ENCODE peak calls at places on chromosomes 7 and 10, in ten cellular contexts. One of them, this sample, is unnamed.

GRCh38 chr7:129617607-129618006 is 6.1 kb downstream of the NRF1 start:
- DNase-seq in colonic mucosa: no peak
- DNase-seq in NCI-H1436: no peak
- DNase-seq in HL-60: peak; percentile 35
- DNase-seq in stimulated activated CD4-positive, alpha-beta T cell treated with anti-CD3 and anti-CD28 coated beads, Interleukin-2, amount 100 ng/mL, for 48 hours: no peak
- DNase-seq in neuronal stem cell: no peak
- DNase-seq in fibroblast of the conjunctiva: no peak
- DNase-seq in activated naive CD8-positive, alpha-beta T cell treated with anti-CD3 and anti-CD28 coated beads, Interleukin-2, amount 50 U/mL, for 16 hours: no peak
- DNase-seq in uterus: no peak
- DNase-seq in immature natural killer cell: no peak
- DNase-seq in this sample: no peak

GRCh38 chr10:92690211-92691041 is 671 bp downstream of the HHEX start:
- DNase-seq in colonic mucosa: peak; percentile 51
- DNase-seq in NCI-H1436: no peak
- DNase-seq in HL-60: peak; percentile 82
- DNase-seq in stimulated activated CD4-positive, alpha-beta T cell treated with anti-CD3 and anti-CD28 coated beads, Interleukin-2, amount 100 ng/mL, for 48 hours: peak; percentile 40
- DNase-seq in neuronal stem cell: peak; percentile 29
- DNase-seq in fibroblast of the conjunctiva: no peak
- DNase-seq in activated naive CD8-positive, alpha-beta T cell treated with anti-CD3 and anti-CD28 coated beads, Interleukin-2, amount 50 U/mL, for 16 hours: no peak
- DNase-seq in uterus: peak; percentile 50
- DNase-seq in immature natural killer cell: peak; percentile 86
- DNase-seq in this sample: no peak

GRCh38 chr7:116971869-116972268 is 18.6 kb downstream of the ST7 start:
- DNase-seq in colonic mucosa: no peak
- DNase-seq in NCI-H1436: no peak
- DNase-seq in HL-60: no peak
- DNase-seq in stimulated activated CD4-positive, alpha-beta T cell treated with anti-CD3 and anti-CD28 coated beads, Interleukin-2, amount 100 ng/mL, for 48 hours: no peak
- DNase-seq in neuronal stem cell: no peak
- DNase-seq in fibroblast of the conjunctiva: no peak
- DNase-seq in activated naive CD8-positive, alpha-beta T cell treated with anti-CD3 and anti-CD28 coated beads, Interleukin-2, amount 50 U/mL, for 16 hours: no peak
- DNase-seq in uterus: no peak
- DNase-seq in immature natural killer cell: no peak
- DNase-seq in this sample: no peak

GRCh38 chr7:129877146-129877792 is 75.5 kb downstream of the UBE2H start:
- DNase-seq in colonic mucosa: no peak
- DNase-seq in NCI-H1436: no peak
- DNase-seq in HL-60: no peak
- DNase-seq in stimulated activated CD4-positive, alpha-beta T cell treated with anti-CD3 and anti-CD28 coated beads, Interleukin-2, amount 100 ng/mL, for 48 hours: no peak
- DNase-seq in neuronal stem cell: no peak
- DNase-seq in fibroblast of the conjunctiva: no peak
- DNase-seq in activated naive CD8-positive, alpha-beta T cell treated with anti-CD3 and anti-CD28 coated beads, Interleukin-2, amount 50 U/mL, for 16 hours: no peak
- DNase-seq in uterus: no peak
- DNase-seq in immature natural killer cell: no peak
- DNase-seq in this sample: no peak

GRCh38 chr7:55415173-55415778 is 50.1 kb downstream of the LANCL2 start:
- DNase-seq in colonic mucosa: peak; percentile 83
- DNase-seq in NCI-H1436: peak; percentile 74
- DNase-seq in HL-60: peak; percentile 75
- DNase-seq in stimulated activated CD4-positive, alpha-beta T cell treated with anti-CD3 and anti-CD28 coated beads, Interleukin-2, amount 100 ng/mL, for 48 hours: peak; percentile 89
- DNase-seq in neuronal stem cell: peak; percentile 74
- DNase-seq in fibroblast of the conjunctiva: peak; percentile 53
- DNase-seq in activated naive CD8-positive, alpha-beta T cell treated with anti-CD3 and anti-CD28 coated beads, Interleukin-2, amount 50 U/mL, for 16 hours: peak; percentile 69
- DNase-seq in uterus: peak; percentile 85
- DNase-seq in immature natural killer cell: peak; percentile 78
- DNase-seq in this sample: peak; percentile 53

GRCh38 chr7:129225931-129226572 is 1.2 kb downstream of the AHCYL2 start:
- DNase-seq in colonic mucosa: no peak
- DNase-seq in NCI-H1436: no peak
- DNase-seq in HL-60: no peak
- DNase-seq in stimulated activated CD4-positive, alpha-beta T cell treated with anti-CD3 and anti-CD28 coated beads, Interleukin-2, amount 100 ng/mL, for 48 hours: no peak
- DNase-seq in neuronal stem cell: no peak
- DNase-seq in fibroblast of the conjunctiva: no peak
- DNase-seq in activated naive CD8-positive, alpha-beta T cell treated with anti-CD3 and anti-CD28 coated beads, Interleukin-2, amount 50 U/mL, for 16 hours: no peak
- DNase-seq in uterus: no peak
- DNase-seq in immature natural killer cell: no peak
- DNase-seq in this sample: no peak

GRCh38 chr7:92763636-92764423 is 72.5 kb downstream of the CDK6 start:
- DNase-seq in colonic mucosa: peak; percentile 32
- DNase-seq in NCI-H1436: no peak
- DNase-seq in HL-60: peak; percentile 26
- DNase-seq in stimulated activated CD4-positive, alpha-beta T cell treated with anti-CD3 and anti-CD28 coated beads, Interleukin-2, amount 100 ng/mL, for 48 hours: no peak
- DNase-seq in neuronal stem cell: no peak
- DNase-seq in fibroblast of the conjunctiva: no peak
- DNase-seq in activated naive CD8-positive, alpha-beta T cell treated with anti-CD3 and anti-CD28 coated beads, Interleukin-2, amount 50 U/mL, for 16 hours: no peak
- DNase-seq in uterus: no peak
- DNase-seq in immature natural killer cell: no peak
- DNase-seq in this sample: peak; percentile 10

GRCh38 chr10:89741126-89741762 is 39.9 kb downstream of the KIF20B start:
- DNase-seq in colonic mucosa: no peak
- DNase-seq in NCI-H1436: no peak
- DNase-seq in HL-60: no peak
- DNase-seq in stimulated activated CD4-positive, alpha-beta T cell treated with anti-CD3 and anti-CD28 coated beads, Interleukin-2, amount 100 ng/mL, for 48 hours: no peak
- DNase-seq in neuronal stem cell: no peak
- DNase-seq in fibroblast of the conjunctiva: no peak
- DNase-seq in activated naive CD8-positive, alpha-beta T cell treated with anti-CD3 and anti-CD28 coated beads, Interleukin-2, amount 50 U/mL, for 16 hours: no peak
- DNase-seq in uterus: no peak
- DNase-seq in immature natural killer cell: no peak
- DNase-seq in this sample: no peak

GRCh38 chr10:54434782-54435181 is 366.2 kb downstream of the PCDH15 start:
- DNase-seq in colonic mucosa: no peak
- DNase-seq in NCI-H1436: no peak
- DNase-seq in HL-60: no peak
- DNase-seq in stimulated activated CD4-positive, alpha-beta T cell treated with anti-CD3 and anti-CD28 coated beads, Interleukin-2, amount 100 ng/mL, for 48 hours: no peak
- DNase-seq in neuronal stem cell: no peak
- DNase-seq in fibroblast of the conjunctiva: no peak
- DNase-seq in activated naive CD8-positive, alpha-beta T cell treated with anti-CD3 and anti-CD28 coated beads, Interleukin-2, amount 50 U/mL, for 16 hours: no peak
- DNase-seq in uterus: no peak
- DNase-seq in immature natural killer cell: no peak
- DNase-seq in this sample: no peak

GRCh38 chr7:156041398-156041797 is 229.1 kb upstream of the SHH start:
- DNase-seq in colonic mucosa: no peak
- DNase-seq in NCI-H1436: no peak
- DNase-seq in HL-60: no peak
- DNase-seq in stimulated activated CD4-positive, alpha-beta T cell treated with anti-CD3 and anti-CD28 coated beads, Interleukin-2, amount 100 ng/mL, for 48 hours: no peak
- DNase-seq in neuronal stem cell: no peak
- DNase-seq in fibroblast of the conjunctiva: no peak
- DNase-seq in activated naive CD8-positive, alpha-beta T cell treated with anti-CD3 and anti-CD28 coated beads, Interleukin-2, amount 50 U/mL, for 16 hours: no peak
- DNase-seq in uterus: no peak
- DNase-seq in immature natural killer cell: no peak
- DNase-seq in this sample: no peak

GRCh38 chr10:101397140-101397539 is 43.2 kb downstream of the BTRC start:
- DNase-seq in colonic mucosa: no peak
- DNase-seq in NCI-H1436: peak; percentile 32
- DNase-seq in HL-60: no peak
- DNase-seq in stimulated activated CD4-positive, alpha-beta T cell treated with anti-CD3 and anti-CD28 coated beads, Interleukin-2, amount 100 ng/mL, for 48 hours: no peak
- DNase-seq in neuronal stem cell: peak; percentile 48
- DNase-seq in fibroblast of the conjunctiva: peak; percentile 70
- DNase-seq in activated naive CD8-positive, alpha-beta T cell treated with anti-CD3 and anti-CD28 coated beads, Interleukin-2, amount 50 U/mL, for 16 hours: no peak
- DNase-seq in uterus: peak; percentile 17
- DNase-seq in immature natural killer cell: peak; percentile 56
- DNase-seq in this sample: no peak